ENCODE peak calls at places on chromosomes 1 and 21, in eight cellular contexts. E is cardiac fibroblast; Z is tibial artery; R is NCI-H1092 treated with DMSO at 0.1 percent for 48 hours; W is activated naive CD4-positive, alpha-beta T cell; Y is posterior vena cava; T is GM12864; G is H1. S is an unnamed sample.

GRCh38 chr1:30307182-30307581 is 416.2 kb downstream of the MATN1 start:
- DNase-seq in E (no peak), Z (no peak), R (no peak), W (no peak), Y (no peak), T (no peak), G (no peak), S (no peak)

GRCh38 chr1:211577277-211577825 is 1.6 kb downstream of the SLC30A1 start:
- DNase-seq in E (no peak), Z (no peak), R (no peak), W (no peak), Y (no peak), T (no peak), G (no peak), S (no peak)

GRCh38 chr1:15737324-15738319 is 1.6 kb downstream of the SLC25A34 start:
- DNase-seq in E (no peak), Z (no peak), R (no peak), W (no peak), Y (no peak), T (no peak), G (no peak), S (no peak)

GRCh38 chr1:90176530-90176929 is 181.6 kb downstream of the ZNF326 start:
- DNase-seq in E (no peak), Z (no peak), R (no peak), W (no peak), Y (no peak), T (no peak), G (no peak), S (no peak)

GRCh38 chr1:171740987-171741871 is 636 bp downstream of the VAMP4 start:
- DNase-seq in E (peak), Z (peak), R (peak), W (no peak), Y (no peak), T (peak), G (no peak), S (peak)

GRCh38 chr1:5967351-5968160 is 24.7 kb downstream of the NPHP4 start:
- DNase-seq in E (no peak), Z (peak), R (no peak), W (no peak), Y (peak), T (no peak), G (no peak), S (no peak)

GRCh38 chr1:30707412-30708360 is 15.7 kb downstream of the MATN1 start:
- DNase-seq in E (peak), Z (peak), R (peak), W (peak), Y (peak), T (no peak), G (peak), S (peak)

GRCh38 chr21:44892536-44893277 is 19.2 kb upstream of the PTTG1IP start:
- DNase-seq in E (peak), Z (peak), R (peak), W (peak), Y (peak), T (no peak), G (peak), S (peak)

GRCh38 chr1:202086579-202087350 is 36.0 kb upstream of the GPR37L1 start:
- DNase-seq in E (no peak), Z (no peak), R (peak), W (no peak), Y (no peak), T (no peak), G (no peak), S (no peak)

GRCh38 chr1:231743966-231744365 is 117.4 kb downstream of the DISC1 start:
- DNase-seq in E (no peak), Z (no peak), R (no peak), W (no peak), Y (no peak), T (no peak), G (no peak), S (no peak)